ENCODE peak calls at places on chromosomes 4 and X, in five cellular contexts. F is kidney, Y is endothelial cell of umbilical vein, E is IMR-90, G is neuronal stem cell. P is an unnamed sample.

GRCh38 chr4:154741131-154741530 is 2.7 kb upstream of the LRAT start:
- DNase-seq in F (no peak), Y (no peak), E (no peak), G (no peak), P (no peak)

GRCh38 chrX:154712781-154713391 is 38.0 kb downstream of the GAB3 start:
- DNase-seq in F (no peak), Y (peak; percentile 38), E (peak; percentile 73), G (no peak), P (peak; percentile 64)

GRCh38 chr4:8917868-8918783 is 46.5 kb upstream of the HMX1 start:
- DNase-seq in F (peak; percentile 84), Y (peak; percentile 44), E (peak; percentile 19), G (peak; percentile 65), P (peak; percentile 19)

GRCh38 chr4:153450545-153450917 is 15.6 kb upstream of the TMEM131L start:
- DNase-seq in F (no peak), Y (no peak), E (no peak), G (no peak), P (no peak)

GRCh38 chrX:74318672-74319071 is 14.7 kb downstream of the ZCCHC13 start:
- DNase-seq in F (no peak), Y (no peak), E (no peak), G (no peak), P (no peak)

GRCh38 chr4:171266666-171267065 is 546.5 kb upstream of the GALNTL6 start:
- DNase-seq in F (no peak), Y (no peak), E (no peak), G (no peak), P (no peak)

GRCh38 chrX:38661561-38661960 is 100.2 kb downstream of the TSPAN7 start:
- DNase-seq in F (no peak), Y (no peak), E (no peak), G (no peak), P (no peak)

GRCh38 chr4:8847764-8848163 is 23.9 kb downstream of the HMX1 start:
- DNase-seq in F (peak; percentile 25), Y (no peak), E (no peak), G (no peak), P (no peak)

GRCh38 chrX:125203379-125203736 is 116.3 kb upstream of the TEX13C start:
- DNase-seq in F (peak; percentile 78), Y (no peak), E (no peak), G (no peak), P (no peak)

GRCh38 chr4:140395668-140396067 is 22.2 kb downstream of the SCOC start:
- DNase-seq in F (no peak), Y (no peak), E (no peak), G (no peak), P (no peak)

GRCh38 chr4:140595065-140595464 is 26.3 kb upstream of the UCP1 start:
- DNase-seq in F (no peak), Y (peak; percentile 21), E (peak; percentile 9), G (no peak), P (peak; percentile 53)

GRCh38 chr4:7735395-7735794 is 204.3 kb downstream of the AFAP1 start:
- DNase-seq in F (no peak), Y (no peak), E (no peak), G (no peak), P (no peak)

GRCh38 chrX:150610446-150610845 is 42.0 kb downstream of the MTM1 start:
- DNase-seq in F (no peak), Y (no peak), E (no peak), G (no peak), P (no peak)

GRCh38 chr4:76943790-76944189 is 5.8 kb upstream of the SEPTIN11 start:
- DNase-seq in F (no peak), Y (peak; percentile 33), E (no peak), G (no peak), P (no peak)

GRCh38 chr4:189049682-189050081 is 891.0 kb upstream of the FRG1 start:
- DNase-seq in F (no peak), Y (no peak), E (no peak), G (no peak), P (no peak)

GRCh38 chr4:140963883-140964282 is 169.4 kb downstream of the RNF150 start:
- DNase-seq in F (no peak), Y (no peak), E (no peak), G (no peak), P (no peak)

GRCh38 chrX:39818071-39818470 is 279.7 kb downstream of the BCOR start:
- DNase-seq in F (no peak), Y (no peak), E (no peak), G (no peak), P (no peak)

GRCh38 chr4:155442267-155443105 is 65.7 kb upstream of the MAP9 start:
- DNase-seq in F (peak; percentile 88), Y (peak; percentile 93), E (peak; percentile 76), G (peak; percentile 79), P (peak; percentile 59)

GRCh38 chrX:144916785-144917184 is 330.5 kb upstream of the SPANXN1 start:
- DNase-seq in F (no peak), Y (no peak), E (no peak), G (no peak), P (no peak)

GRCh38 chrX:72139538-72139937 is 7.8 kb upstream of the RTL5 start:
- DNase-seq in F (no peak), Y (no peak), E (no peak), G (no peak), P (no peak)

GRCh38 chrX:133670394-133670793 is 255.1 kb upstream of the GPC4 start:
- DNase-seq in F (no peak), Y (peak; percentile 13), E (peak; percentile 31), G (peak; percentile 42), P (peak; percentile 37)

GRCh38 chrX:8374041-8374825 is 90.4 kb upstream of the VCX3B start:
- DNase-seq in F (no peak), Y (no peak), E (no peak), G (no peak), P (peak; percentile 14)

GRCh38 chrX:119206203-119206602 is 29.9 kb upstream of the PGRMC1 start:
- DNase-seq in F (no peak), Y (no peak), E (no peak), G (no peak), P (no peak)

GRCh38 chrX:123525131-123525725 is 207.6 kb downstream of the THOC2 start:
- DNase-seq in F (no peak), Y (no peak), E (no peak), G (no peak), P (peak; percentile 8)

GRCh38 chrX:114583646-114584433 is at the start of gene HTR2C:
- DNase-seq in F (no peak), Y (no peak), E (no peak), G (no peak), P (no peak)

GRCh38 chrX:112846114-112846513 is 5.5 kb upstream of the AMOT start:
- DNase-seq in F (no peak), Y (peak; percentile 2), E (peak; percentile 6), G (no peak), P (no peak)

GRCh38 chr4:119087656-119088055 is 48.0 kb upstream of the MYOZ2 start:
- DNase-seq in F (no peak), Y (no peak), E (no peak), G (no peak), P (no peak)

GRCh38 chr4:112526061-112526460 is 10.1 kb upstream of the NEUROG2 start:
- DNase-seq in F (no peak), Y (no peak), E (peak; percentile 59), G (no peak), P (peak; percentile 20)

GRCh38 chrX:47177079-47177478 is 16.6 kb upstream of the UBA1 start:
- DNase-seq in F (peak; percentile 15), Y (no peak), E (no peak), G (no peak), P (no peak)

GRCh38 chrX:109940411-109940810 is 62.5 kb upstream of the TMEM164 start:
- DNase-seq in F (no peak), Y (no peak), E (no peak), G (no peak), P (no peak)

GRCh38 chr4:183175631-183176232 is 76.7 kb downstream of the WWC2 start:
- DNase-seq in F (no peak), Y (peak; percentile 68), E (peak; percentile 60), G (no peak), P (no peak)

GRCh38 chr4:183170894-183171293 is 71.8 kb downstream of the WWC2 start:
- DNase-seq in F (no peak), Y (no peak), E (no peak), G (no peak), P (no peak)

GRCh38 chr4:183171484-183172267 is 72.6 kb downstream of the WWC2 start:
- DNase-seq in F (no peak), Y (peak; percentile 53), E (peak; percentile 25), G (no peak), P (no peak)

GRCh38 chr4:183172881-183173280 is 73.8 kb downstream of the WWC2 start:
- DNase-seq in F (no peak), Y (no peak), E (no peak), G (no peak), P (no peak)

GRCh38 chr4:183173580-183174526 is 74.8 kb downstream of the WWC2 start:
- DNase-seq in F (no peak), Y (peak; percentile 26), E (peak; percentile 29), G (peak; percentile 24), P (no peak)
- H3K9ac ChIP-seq in F (no peak overlapping the region), Y (no peak overlapping the region), E (no peak overlapping the region), G (no peak overlapping the region), P (no peak overlapping the region)

GRCh38 chr4:42428036-42428435 is 30.7 kb downstream of the SHISA3 start:
- DNase-seq in F (no peak), Y (no peak), E (no peak), G (no peak), P (no peak)

GRCh38 chr4:42420120-42420519 is 22.8 kb downstream of the SHISA3 start:
- DNase-seq in F (no peak), Y (no peak), E (peak; percentile 21), G (no peak), P (no peak)

DNA sequence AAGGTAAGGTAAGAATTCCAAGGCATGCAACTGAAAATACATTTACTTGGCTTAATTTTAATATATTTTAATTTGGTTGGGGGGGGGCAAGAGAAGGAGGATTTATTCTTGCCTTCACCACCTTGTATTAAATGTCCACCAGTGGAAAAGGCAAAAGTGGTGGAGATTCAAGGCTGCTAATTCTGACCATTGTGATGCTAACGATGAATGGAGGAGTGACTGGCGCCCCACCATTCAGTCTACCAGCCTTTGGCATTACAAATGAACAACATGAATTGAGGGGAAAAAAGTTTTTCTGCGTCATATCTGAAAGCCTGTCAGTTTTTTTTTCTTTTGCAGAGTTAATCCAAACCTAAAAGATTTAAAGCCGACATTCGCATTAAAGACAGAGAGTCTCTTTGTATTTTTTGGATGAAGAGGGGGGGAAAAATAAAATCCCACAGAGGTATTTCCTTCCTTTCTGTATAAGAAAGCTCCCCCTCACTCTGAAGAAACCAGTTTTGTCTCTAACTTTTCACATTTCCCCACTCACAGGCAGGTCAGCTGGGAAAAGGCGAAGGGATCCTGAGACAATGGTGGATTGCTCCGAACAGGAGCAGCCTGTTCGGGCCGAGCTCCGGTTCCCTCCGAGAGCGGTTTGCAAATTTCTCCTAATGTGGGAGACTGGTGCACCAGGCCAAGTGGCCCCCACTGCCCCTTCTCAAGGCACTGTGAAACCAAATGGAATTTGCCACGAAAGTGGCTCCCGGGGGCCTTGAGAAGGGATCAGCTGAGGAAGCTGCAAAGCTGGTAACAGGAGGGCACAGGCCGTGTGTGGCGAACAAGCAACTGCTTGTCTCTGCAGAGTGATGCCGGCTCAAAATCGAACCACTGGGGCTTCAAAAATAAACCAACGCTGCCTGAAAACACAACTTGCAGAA is 28.1 kb downstream of the SHISA3 start:
- DNase-seq in F (no peak), Y (no peak), E (no peak), G (no peak), P (no peak)
- H3K9ac ChIP-seq in F (no peak overlapping the region), Y (no peak overlapping the region), E (no peak overlapping the region), G (no peak overlapping the region), P (no peak overlapping the region)

GRCh38 chrX:69616520-69617203 is 749 bp downstream of the EDA start:
- DNase-seq in F (peak; percentile 64), Y (peak; percentile 0), E (no peak), G (no peak), P (no peak)
- H3K9ac ChIP-seq in F (no peak overlapping the region), Y (no peak overlapping the region), E (no peak overlapping the region), G (peak overlapping the region; percentile 70), P (no peak overlapping the region)

GRCh38 chr4:168124008-168124641 is 31.8 kb downstream of the ANXA10 start:
- DNase-seq in F (no peak), Y (peak; percentile 18), E (peak; percentile 88), G (no peak), P (peak; percentile 87)
- H3K9ac ChIP-seq in F (no peak overlapping the region), Y (no peak overlapping the region), E (no peak overlapping the region), G (no peak overlapping the region), P (no peak overlapping the region)